ENCODE peak calls at places on chromosomes 7 and 10, in four cellular contexts. One of them, this sample, is unnamed.

GRCh38 chr7:94676431-94676830 is 20.5 kb upstream of the SGCE start:
- DNase-seq in GM12878: no peak
- DNase-seq in HepG2: no peak
- DNase-seq in H1: no peak
- DNase-seq in this sample: no peak

GRCh38 chr10:80410122-80410521 is 1.8 kb downstream of the PRXL2A start:
- DNase-seq in GM12878: no peak
- DNase-seq in HepG2: no peak
- DNase-seq in H1: no peak
- DNase-seq in this sample: no peak

GRCh38 chr10:26513101-26513500 is 75.0 kb downstream of the APBB1IP start:
- DNase-seq in GM12878: no peak
- DNase-seq in HepG2: no peak
- DNase-seq in H1: no peak
- DNase-seq in this sample: no peak

GRCh38 chr10:70750156-70750703 is 34.9 kb downstream of the TBATA start:
- DNase-seq in GM12878: no peak
- DNase-seq in HepG2: no peak
- DNase-seq in H1: no peak
- DNase-seq in this sample: no peak

GRCh38 chr7:17507717-17508116 is 209.3 kb downstream of the AHR start:
- DNase-seq in GM12878: no peak
- DNase-seq in HepG2: peak
- DNase-seq in H1: no peak
- DNase-seq in this sample: no peak

GRCh38 chr7:16851829-16852228 is 30.0 kb downstream of the AGR3 start:
- DNase-seq in GM12878: no peak
- DNase-seq in HepG2: no peak
- DNase-seq in H1: no peak
- DNase-seq in this sample: no peak

GRCh38 chr10:68301790-68302502 is 29.9 kb upstream of the HNRNPH3 start:
- DNase-seq in GM12878: peak
- DNase-seq in HepG2: peak
- DNase-seq in H1: no peak
- DNase-seq in this sample: no peak

GRCh38 chr7:45653209-45653907 is 79.2 kb downstream of the ADCY1 start:
- DNase-seq in GM12878: no peak
- DNase-seq in HepG2: no peak
- DNase-seq in H1: no peak
- DNase-seq in this sample: no peak

GRCh38 chr10:22600516-22600915 is 113.9 kb downstream of the PIP4K2A start:
- DNase-seq in GM12878: no peak
- DNase-seq in HepG2: no peak
- DNase-seq in H1: no peak
- DNase-seq in this sample: no peak

GRCh38 chr10:64397125-64397524 is 875.9 kb downstream of the REEP3 start:
- DNase-seq in GM12878: no peak
- DNase-seq in HepG2: no peak
- DNase-seq in H1: no peak
- DNase-seq in this sample: no peak

GRCh38 chr7:130884437-130885417 is 150.7 kb upstream of the KLF14 start:
- DNase-seq in GM12878: no peak
- DNase-seq in HepG2: peak
- DNase-seq in H1: peak
- DNase-seq in this sample: no peak

GRCh38 chr10:119303886-119304285 is 96.5 kb downstream of the GRK5 start:
- DNase-seq in GM12878: no peak
- DNase-seq in HepG2: no peak
- DNase-seq in H1: no peak
- DNase-seq in this sample: no peak

GRCh38 chr10:11501600-11501999 is 109.8 kb downstream of the USP6NL start:
- DNase-seq in GM12878: no peak
- DNase-seq in HepG2: no peak
- DNase-seq in H1: no peak
- DNase-seq in this sample: no peak

GRCh38 chr7:12467837-12468236 is 64.2 kb upstream of the VWDE start:
- DNase-seq in GM12878: no peak
- DNase-seq in HepG2: no peak
- DNase-seq in H1: no peak
- DNase-seq in this sample: no peak

GRCh38 chr7:126700807-126701604 is 551.7 kb downstream of the GRM8 start:
- DNase-seq in GM12878: peak
- DNase-seq in HepG2: peak
- DNase-seq in H1: no peak
- DNase-seq in this sample: peak

GRCh38 chr10:114042895-114043531 is 653 bp upstream of the ADRB1 start:
- DNase-seq in GM12878: no peak
- DNase-seq in HepG2: no peak
- DNase-seq in H1: peak
- DNase-seq in this sample: peak

GRCh38 chr7:70790215-70791073 is 341.5 kb upstream of the GALNT17 start:
- DNase-seq in GM12878: no peak
- DNase-seq in HepG2: no peak
- DNase-seq in H1: peak
- DNase-seq in this sample: no peak

GRCh38 chr10:132245056-132245455 is 58.3 kb downstream of the DPYSL4 start:
- DNase-seq in GM12878: no peak
- DNase-seq in HepG2: no peak
- DNase-seq in H1: no peak
- DNase-seq in this sample: no peak

GRCh38 chr7:157211710-157212109 is 73.0 kb downstream of the UBE3C start:
- DNase-seq in GM12878: no peak
- DNase-seq in HepG2: no peak
- DNase-seq in H1: no peak
- DNase-seq in this sample: no peak

GRCh38 chr7:158802535-158803199 is 26.6 kb downstream of the ESYT2 start:
- DNase-seq in GM12878: no peak
- DNase-seq in HepG2: no peak
- DNase-seq in H1: no peak
- DNase-seq in this sample: no peak

GRCh38 chr7:5198741-5199140 is 8.7 kb downstream of the WIPI2 start:
- DNase-seq in GM12878: no peak
- DNase-seq in HepG2: no peak
- DNase-seq in H1: no peak
- DNase-seq in this sample: no peak

GRCh38 chr10:13349776-13350274 is 1.7 kb upstream of the SEPHS1 start:
- DNase-seq in GM12878: no peak
- DNase-seq in HepG2: no peak
- DNase-seq in H1: peak
- DNase-seq in this sample: peak

GRCh38 chr7:27155816-27156507 is 513 bp downstream of the HOXA7 start:
- DNase-seq in GM12878: no peak
- DNase-seq in HepG2: no peak
- DNase-seq in H1: peak
- DNase-seq in this sample: no peak

GRCh38 chr7:22696672-22697071 is 30.3 kb upstream of the IL6 start:
- DNase-seq in GM12878: no peak
- DNase-seq in HepG2: no peak
- DNase-seq in H1: no peak
- DNase-seq in this sample: no peak

GRCh38 chr7:76346097-76346496 is 12.7 kb downstream of the YWHAG start:
- DNase-seq in GM12878: no peak
- DNase-seq in HepG2: no peak
- DNase-seq in H1: no peak
- DNase-seq in this sample: no peak

GRCh38 chr10:93876391-93876790 is 17.4 kb upstream of the SLC35G1 start:
- DNase-seq in GM12878: no peak
- DNase-seq in HepG2: no peak
- DNase-seq in H1: no peak
- DNase-seq in this sample: no peak

GRCh38 chr7:77759294-77759889 is 38.8 kb downstream of the TMEM60 start:
- DNase-seq in GM12878: peak
- DNase-seq in HepG2: peak
- DNase-seq in H1: peak
- DNase-seq in this sample: peak

GRCh38 chr10:10293431-10293830 is 724.2 kb upstream of the CELF2 start:
- DNase-seq in GM12878: no peak
- DNase-seq in HepG2: no peak
- DNase-seq in H1: no peak
- DNase-seq in this sample: peak

GRCh38 chr7:150962743-150963399 is 15.2 kb downstream of the KCNH2 start:
- DNase-seq in GM12878: no peak
- DNase-seq in HepG2: peak
- DNase-seq in H1: peak
- DNase-seq in this sample: no peak

GRCh38 chr10:43404675-43405221 is 4.2 kb downstream of the HNRNPF start:
- DNase-seq in GM12878: no peak
- DNase-seq in HepG2: no peak
- DNase-seq in H1: no peak
- DNase-seq in this sample: no peak

GRCh38 chr7:66556549-66557213 is 72.0 kb upstream of the KCTD7 start:
- DNase-seq in GM12878: no peak
- DNase-seq in HepG2: no peak
- DNase-seq in H1: no peak
- DNase-seq in this sample: no peak

GRCh38 chr7:104936546-104936945 is 77.5 kb upstream of the KMT2E start:
- DNase-seq in GM12878: no peak
- DNase-seq in HepG2: no peak
- DNase-seq in H1: no peak
- DNase-seq in this sample: no peak

GRCh38 chr7:113945018-113945938 is 26.5 kb upstream of the PPP1R3A start:
- DNase-seq in GM12878: no peak
- DNase-seq in HepG2: no peak
- DNase-seq in H1: no peak
- DNase-seq in this sample: no peak

GRCh38 chr10:17212802-17213204 is 11.3 kb upstream of the TRDMT1 start:
- DNase-seq in GM12878: no peak
- DNase-seq in HepG2: no peak
- DNase-seq in H1: no peak
- DNase-seq in this sample: no peak

GRCh38 chr10:1123198-1123597 is 67.0 kb downstream of the WDR37 start:
- DNase-seq in GM12878: no peak
- DNase-seq in HepG2: no peak
- DNase-seq in H1: no peak
- DNase-seq in this sample: no peak

GRCh38 chr7:39130304-39130703 is 152.6 kb downstream of the POU6F2 start:
- DNase-seq in GM12878: no peak
- DNase-seq in HepG2: no peak
- DNase-seq in H1: no peak
- DNase-seq in this sample: no peak

GRCh38 chr7:5497158-5498103 is 73.8 kb upstream of the TNRC18 start:
- DNase-seq in GM12878: no peak
- DNase-seq in HepG2: no peak
- DNase-seq in H1: no peak
- DNase-seq in this sample: no peak

GRCh38 chr10:119658274-119658673 is 7.1 kb downstream of the BAG3 start:
- DNase-seq in GM12878: no peak
- DNase-seq in HepG2: peak
- DNase-seq in H1: no peak
- DNase-seq in this sample: peak

GRCh38 chr7:157990226-157990877 is 597.3 kb downstream of the PTPRN2 start:
- DNase-seq in GM12878: no peak
- DNase-seq in HepG2: no peak
- DNase-seq in H1: no peak
- DNase-seq in this sample: no peak

GRCh38 chr7:56175086-56175760 is 59.0 kb upstream of the NUPR2 start:
- DNase-seq in GM12878: no peak
- DNase-seq in HepG2: no peak
- DNase-seq in H1: no peak
- DNase-seq in this sample: no peak

GRCh38 chr10:127935115-127935561 is 28.2 kb downstream of the PTPRE start:
- DNase-seq in GM12878: no peak
- DNase-seq in HepG2: no peak
- DNase-seq in H1: no peak
- DNase-seq in this sample: no peak
- H3K4me3 ChIP-seq in GM12878: no peak
- H3K4me3 ChIP-seq in HepG2: no peak
- H3K4me3 ChIP-seq in H1: no peak
- H3K4me3 ChIP-seq in this sample: no peak

GRCh38 chr10:122459586-122460273 is 1.6 kb upstream of the HTRA1 start:
- DNase-seq in GM12878: no peak
- DNase-seq in HepG2: no peak
- DNase-seq in H1: no peak
- DNase-seq in this sample: no peak
- TF ChIP-seq SUZ12 in GM12878: no peak
- TF ChIP-seq SUZ12 in HepG2: no peak
- TF ChIP-seq SUZ12 in H1: no peak
- TF ChIP-seq SUZ12 in this sample: no peak

DNA sequence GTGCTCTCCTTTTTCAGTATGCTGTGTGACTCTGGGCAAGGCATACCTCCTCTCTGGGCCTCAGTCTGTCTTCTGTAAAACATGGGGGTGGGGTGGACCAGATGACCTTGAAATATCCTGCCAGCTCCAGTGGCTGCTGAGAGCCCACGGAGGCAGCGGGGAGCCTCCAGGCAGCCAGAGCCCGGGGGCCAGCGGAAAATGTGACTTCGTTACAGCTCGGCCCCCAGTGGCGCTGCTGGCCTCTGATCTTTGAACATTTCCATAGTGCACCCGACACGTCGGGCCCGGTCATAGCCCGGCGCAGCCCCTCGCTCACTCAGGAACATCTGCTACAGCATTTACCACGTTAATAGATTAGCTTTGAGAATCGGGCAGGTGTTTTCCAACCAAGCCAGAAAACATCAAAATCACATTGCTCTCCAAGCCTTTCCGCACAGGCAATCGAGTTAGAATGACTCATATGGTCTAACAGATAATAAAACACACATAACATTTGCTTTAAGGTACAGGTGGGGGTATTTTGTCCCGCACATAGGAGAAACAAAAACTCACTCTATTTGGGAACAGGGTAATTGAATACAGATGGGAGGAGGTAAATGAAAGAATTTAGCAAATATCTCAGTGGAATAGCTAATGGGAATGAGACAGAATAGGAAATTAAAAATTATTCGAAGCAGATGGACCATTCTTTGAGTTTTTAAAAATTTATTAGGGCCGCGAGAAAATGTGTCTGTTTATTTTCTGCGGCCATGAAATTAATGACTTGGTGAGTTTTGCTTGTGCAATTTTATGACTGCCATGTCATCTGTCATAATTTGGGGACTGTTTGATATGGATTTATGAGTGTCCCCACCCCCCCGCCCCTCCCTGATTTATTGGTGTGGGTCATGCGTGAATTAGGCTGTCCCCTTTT is 26.3 kb upstream of the COMTD1 start:
- DNase-seq in GM12878: no peak
- DNase-seq in HepG2: peak
- DNase-seq in H1: no peak
- DNase-seq in this sample: no peak
- H3K4me3 ChIP-seq in GM12878: no peak
- H3K4me3 ChIP-seq in HepG2: peak
- H3K4me3 ChIP-seq in H1: no peak
- H3K4me3 ChIP-seq in this sample: no peak

GRCh38 chr10:24762161-24762924 is 38.7 kb upstream of the ARHGAP21 start:
- DNase-seq in GM12878: no peak
- DNase-seq in HepG2: no peak
- DNase-seq in H1: no peak
- DNase-seq in this sample: no peak
- TF ChIP-seq SUZ12 in GM12878: no peak
- TF ChIP-seq SUZ12 in HepG2: no peak
- TF ChIP-seq SUZ12 in H1: no peak
- TF ChIP-seq SUZ12 in this sample: no peak

GRCh38 chr10:29659770-29660097 is 25.0 kb upstream of the SVIL start:
- DNase-seq in GM12878: no peak
- DNase-seq in HepG2: no peak
- DNase-seq in H1: no peak
- DNase-seq in this sample: no peak
- H3K4me3 ChIP-seq in GM12878: no peak
- H3K4me3 ChIP-seq in HepG2: no peak
- H3K4me3 ChIP-seq in H1: no peak
- H3K4me3 ChIP-seq in this sample: no peak

GRCh38 chr7:140238778-140239652 is 62.2 kb upstream of the KDM7A start:
- DNase-seq in GM12878: no peak
- DNase-seq in HepG2: peak
- DNase-seq in H1: no peak
- DNase-seq in this sample: no peak
- TF ChIP-seq SUZ12 in GM12878: no peak
- TF ChIP-seq SUZ12 in HepG2: no peak
- TF ChIP-seq SUZ12 in H1: no peak
- TF ChIP-seq SUZ12 in this sample: no peak